ENCODE peak calls at places on chromosomes 12 and 14, in nine cellular contexts. G, J, H, C, B, V, U, O and X are unnamed samples. For H3K9me3, the result is how much of the 10 kb centered on the place peaks cover.

GRCh38 chr12:72191761-72192160 is 80.4 kb upstream of the TRHDE start:
- DNase-seq in C (no peak), J (no peak), U (no peak), G (no peak), B (no peak), V (no peak), O (no peak), H (no peak), X (no peak)

GRCh38 chr12:32659908-32660440 is 19.1 kb upstream of the DNM1L start:
- DNase-seq in J (no peak), G (no peak), B (no peak), V (no peak), C (no peak), H (no peak), O (no peak), U (no peak), X (no peak)

GRCh38 chr14:92688434-92689375 is 59.7 kb downstream of the LGMN start:
- DNase-seq in C (no peak), O (no peak), J (no peak), B (no peak), V (no peak), G (no peak), U (no peak), H (no peak), X (no peak)

GRCh38 chr12:48969160-48969771 is 2.3 kb downstream of the WNT10B start:
- DNase-seq in C (no peak), V (no peak), U (no peak), H (no peak), G (no peak), O (no peak), B (no peak), J (no peak), X (no peak)

GRCh38 chr14:104561124-104561531 is 18.4 kb upstream of the C14orf180 start:
- DNase-seq in V (no peak), G (peak), J (no peak), H (no peak), O (no peak), B (no peak), U (no peak), C (no peak), X (no peak)

GRCh38 chr14:73460691-73461127 is 2.4 kb upstream of the NUMB start:
- DNase-seq in B (peak), G (no peak), U (no peak), O (no peak), H (peak), C (no peak), V (no peak), J (peak), X (no peak)

GRCh38 chr12:122421815-122422737 is at the start of gene CLIP1:
- DNase-seq in U (peak), V (peak), C (peak), J (peak), O (peak), G (peak), H (peak), B (peak), X (peak)

GRCh38 chr12:30110970-30111586 is 327.3 kb upstream of the TMTC1 start:
- DNase-seq in V (no peak), J (peak), H (peak), C (no peak), U (no peak), O (no peak), G (no peak), B (peak), X (no peak)

GRCh38 chr14:93056166-93056839 is 59.4 kb downstream of the ITPK1 start:
- DNase-seq in G (no peak), U (peak), B (no peak), O (no peak), C (peak), J (no peak), H (peak), V (no peak), X (no peak)

GRCh38 chr12:124531281-124531745 is 36.1 kb downstream of the NCOR2 start:
- DNase-seq in V (no peak), J (no peak), U (no peak), G (no peak), B (peak), H (no peak), O (no peak), C (peak), X (no peak)

GRCh38 chr12:124746649-124747425 is 116.8 kb downstream of the SCARB1 start:
- DNase-seq in G (no peak), C (no peak), B (no peak), J (no peak), V (no peak), U (no peak), O (no peak), H (no peak), X (no peak)

GRCh38 chr14:89616425-89617141 is 199.6 kb upstream of the FOXN3 start:
- DNase-seq in H (peak), V (peak), J (peak), O (no peak), C (no peak), G (no peak), B (peak), U (no peak), X (peak)

GRCh38 chr12:108609535-108610335 is 11.9 kb upstream of the TMEM119 start:
- DNase-seq in G (no peak), H (peak), U (peak), J (peak), O (peak), V (no peak), C (no peak), B (peak), X (no peak)

GRCh38 chr12:124109760-124110159 is 136.7 kb downstream of the ZNF664 start:
- DNase-seq in U (peak), B (peak), C (peak), H (no peak), O (no peak), G (no peak), J (peak), V (peak), X (no peak)

GRCh38 chr12:57477710-57478681 is 1.7 kb downstream of the ARHGAP9 start:
- DNase-seq in O (no peak), C (no peak), U (peak), G (no peak), B (no peak), V (peak), H (no peak), J (peak), X (peak)

GRCh38 chr14:101823081-101823480 is 61.6 kb downstream of the PPP2R5C start:
- DNase-seq in O (no peak), J (no peak), U (no peak), H (no peak), B (no peak), V (peak), C (no peak), G (no peak), X (peak)

GRCh38 chr12:112347521-112347920 is 34.7 kb downstream of the HECTD4 start:
- DNase-seq in J (peak), V (no peak), H (no peak), U (no peak), G (no peak), C (no peak), B (no peak), O (no peak), X (no peak)

GRCh38 chr12:20368653-20369163 is 371 bp downstream of the PDE3A start:
- DNase-seq in O (no peak), G (no peak), H (peak), J (peak), B (peak), V (no peak), C (peak), U (no peak), X (no peak)

GRCh38 chr12:102365365-102365764 is 115.0 kb downstream of the IGF1 start:
- DNase-seq in B (no peak), V (no peak), J (no peak), G (no peak), H (no peak), C (no peak), O (no peak), U (no peak), X (no peak)

GRCh38 chr12:66627270-66627987 is 51.4 kb downstream of the GRIP1 start:
- DNase-seq in V (no peak), B (peak), O (no peak), G (no peak), J (no peak), H (peak), C (peak), U (no peak), X (no peak)

GRCh38 chr12:90543841-90544240 is 411.1 kb downstream of the CCER1 start:
- DNase-seq in V (no peak), G (no peak), U (no peak), H (no peak), O (no peak), J (peak), B (peak), C (no peak), X (no peak)

GRCh38 chr14:103296007-103296406 is 38.0 kb upstream of the EIF5 start:
- DNase-seq in C (no peak), G (no peak), H (peak), V (no peak), O (no peak), B (no peak), J (peak), U (no peak), X (no peak)

GRCh38 chr12:60710246-60710645 is 1114.4 kb downstream of the SLC16A7 start:
- DNase-seq in C (no peak), B (no peak), U (no peak), O (no peak), V (no peak), H (no peak), G (no peak), J (no peak), X (no peak)

GRCh38 chr12:47636908-47637780 is 68.7 kb downstream of the RPAP3 start:
- DNase-seq in C (peak), U (no peak), H (peak), J (peak), G (peak), V (peak), O (peak), B (peak), X (peak)

GRCh38 chr14:56992332-56992820 is 182.1 kb upstream of the OTX2 start:
- DNase-seq in V (no peak), C (no peak), B (no peak), O (no peak), J (no peak), G (no peak), H (no peak), U (peak), X (no peak)

GRCh38 chr12:92921877-92922276 is 7.2 kb downstream of the EEA1 start:
- DNase-seq in B (no peak), C (no peak), G (no peak), V (no peak), U (no peak), J (no peak), H (no peak), O (no peak), X (no peak)

DNA sequence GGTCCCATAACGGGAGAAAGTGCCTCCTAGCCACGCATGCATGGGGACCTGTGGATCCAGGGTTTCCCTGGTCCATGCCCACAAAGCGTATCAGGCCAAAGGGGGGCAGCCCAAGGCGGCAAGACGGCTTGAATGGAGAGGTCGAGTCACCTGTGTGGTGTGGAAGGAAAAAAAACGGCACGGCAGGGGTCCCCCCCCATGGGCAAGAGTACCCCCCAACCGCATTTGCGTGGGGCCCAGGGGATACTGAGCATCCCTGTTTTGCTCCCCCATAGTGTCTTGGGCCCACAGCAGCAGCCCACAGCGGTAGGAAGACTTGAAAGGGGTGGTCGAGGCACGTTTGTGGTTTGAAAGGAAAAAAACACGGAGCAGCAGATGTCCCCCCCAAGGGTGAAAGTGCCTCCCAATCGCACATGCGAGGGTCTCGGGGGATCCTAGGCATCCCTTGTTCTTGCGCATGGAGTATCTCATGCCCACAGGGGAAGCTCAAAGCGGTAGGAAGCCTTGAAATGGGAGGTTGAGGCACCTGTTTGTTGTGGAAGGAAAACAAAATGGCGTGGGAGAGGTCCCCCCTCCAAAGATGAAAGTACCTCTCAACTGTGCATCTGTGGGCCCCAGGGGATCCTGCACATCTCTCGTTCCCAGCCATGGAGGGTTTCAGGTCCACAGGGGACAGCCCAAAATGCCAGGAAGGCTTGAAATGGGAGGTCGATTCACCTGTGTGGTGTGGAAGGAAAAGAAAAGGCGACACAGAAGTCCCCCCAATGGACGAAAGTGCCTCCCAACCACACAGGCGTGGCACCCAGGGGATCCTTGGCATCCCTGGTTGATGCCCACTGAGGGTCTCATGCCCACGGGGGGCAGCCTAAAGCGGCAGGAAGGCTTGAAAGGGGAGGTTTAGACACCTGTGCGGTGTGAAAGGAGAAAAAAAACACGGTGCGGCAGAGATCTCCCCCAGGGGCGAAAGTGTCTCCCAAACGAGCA is 577.5 kb downstream of the ALG10 start:
- DNase-seq in O (no peak), C (no peak), V (no peak), J (no peak), U (peak), B (no peak), G (peak), H (no peak), X (peak)
- H3K9me3 ChIP-seq in O (under half), C (under half), V (under half), J (under half), U (under half), B (under half), G (under half), H (under half), X (under half)

DNA sequence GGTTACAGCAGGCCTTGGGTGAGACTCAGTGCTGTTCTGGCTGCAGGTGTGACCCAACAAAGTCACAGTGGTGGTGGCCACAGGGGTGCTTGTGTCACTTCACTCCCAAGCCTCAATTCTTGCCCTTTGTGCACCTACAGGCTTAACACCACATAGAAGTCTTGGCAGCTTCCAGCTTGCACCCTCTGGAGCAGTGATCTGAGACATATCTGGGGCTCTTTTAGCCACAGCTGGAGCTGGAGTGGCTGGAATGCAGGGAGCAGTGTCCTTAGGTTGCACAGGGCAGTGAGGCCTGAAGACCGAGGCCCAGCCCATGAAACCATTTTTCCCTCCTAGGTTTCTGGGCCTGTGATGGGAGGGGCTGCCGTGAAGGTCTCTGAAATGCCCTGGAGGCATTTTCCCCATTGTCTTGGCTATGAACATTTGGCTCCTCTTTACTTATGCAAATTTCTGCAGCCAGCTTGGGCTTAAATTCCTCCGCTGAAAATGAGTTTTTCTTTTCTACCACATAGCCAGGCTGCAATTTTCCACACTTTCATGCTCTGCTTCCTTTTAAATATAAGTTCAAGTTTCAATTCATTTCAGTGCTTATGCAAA is 37.7 kb downstream of the ADAM21 start:
- DNase-seq in V (no peak), J (no peak), H (no peak), O (no peak), U (no peak), G (no peak), B (peak), C (no peak), X (no peak)
- H3K9me3 ChIP-seq in V (under half), J (under half), H (under half), O (under half), U (under half), G (under half), B (under half), C (under half), X (under half)

GRCh38 chr12:132942611-132943010 is 13.5 kb downstream of the ZNF605 start:
- DNase-seq in C (no peak), U (no peak), J (no peak), H (no peak), G (no peak), V (no peak), B (no peak), O (no peak), X (no peak)
- H3K9me3 ChIP-seq in C (under half), U (under half), J (under half), H (half or more), G (under half), V (under half), B (under half), O (half or more), X (under half)

GRCh38 chr14:105939810-105940508 is 413.6 kb downstream of the TMEM121 start:
- DNase-seq in J (no peak), C (no peak), V (peak), H (no peak), U (no peak), O (no peak), G (no peak), B (no peak), X (no peak)

GRCh38 chr14:105938959-105939358 is 412.6 kb downstream of the TMEM121 start:
- DNase-seq in J (no peak), C (no peak), V (no peak), G (no peak), H (no peak), B (no peak), U (no peak), O (no peak), X (no peak)

GRCh38 chr14:105937253-105938054 is 411.1 kb downstream of the TMEM121 start:
- DNase-seq in J (no peak), U (no peak), H (no peak), B (no peak), V (no peak), C (no peak), O (no peak), G (peak), X (no peak)

GRCh38 chr14:105940534-105941225 is 414.3 kb downstream of the TMEM121 start:
- DNase-seq in C (no peak), B (no peak), G (no peak), O (no peak), V (no peak), H (no peak), J (no peak), U (no peak), X (no peak)

GRCh38 chr14:105938055-105938863 is 411.9 kb downstream of the TMEM121 start:
- DNase-seq in J (no peak), V (no peak), B (no peak), U (no peak), H (no peak), G (no peak), C (no peak), O (no peak), X (no peak)
- H3K9me3 ChIP-seq in J (under half), V (under half), B (under half), U (under half), H (under half), G (under half), C (under half), O (under half), X (under half)

GRCh38 chr12:51521554-51522276 is 69.3 kb upstream of the SCN8A start:
- DNase-seq in G (no peak), B (no peak), C (no peak), H (peak), V (peak), J (peak), O (no peak), U (no peak), X (no peak)

GRCh38 chr12:51517316-51517715 is 73.7 kb upstream of the SCN8A start:
- DNase-seq in B (no peak), V (no peak), J (no peak), C (no peak), G (no peak), U (no peak), H (no peak), O (no peak), X (no peak)

GRCh38 chr12:51517800-51518199 is 73.2 kb upstream of the SCN8A start:
- DNase-seq in G (no peak), J (peak), H (no peak), O (no peak), V (no peak), B (no peak), U (no peak), C (peak), X (no peak)

GRCh38 chr12:51520576-51521325 is 70.3 kb upstream of the SCN8A start:
- DNase-seq in C (peak), G (no peak), J (no peak), U (no peak), O (no peak), V (no peak), H (no peak), B (no peak), X (no peak)

GRCh38 chr12:51519755-51520154 is 71.3 kb upstream of the SCN8A start:
- DNase-seq in V (no peak), G (no peak), J (no peak), O (no peak), C (no peak), B (no peak), U (no peak), H (no peak), X (no peak)
- H3K9me3 ChIP-seq in V (under half), G (under half), J (under half), O (under half), C (under half), B (under half), U (under half), H (under half), X (under half)

DNA sequence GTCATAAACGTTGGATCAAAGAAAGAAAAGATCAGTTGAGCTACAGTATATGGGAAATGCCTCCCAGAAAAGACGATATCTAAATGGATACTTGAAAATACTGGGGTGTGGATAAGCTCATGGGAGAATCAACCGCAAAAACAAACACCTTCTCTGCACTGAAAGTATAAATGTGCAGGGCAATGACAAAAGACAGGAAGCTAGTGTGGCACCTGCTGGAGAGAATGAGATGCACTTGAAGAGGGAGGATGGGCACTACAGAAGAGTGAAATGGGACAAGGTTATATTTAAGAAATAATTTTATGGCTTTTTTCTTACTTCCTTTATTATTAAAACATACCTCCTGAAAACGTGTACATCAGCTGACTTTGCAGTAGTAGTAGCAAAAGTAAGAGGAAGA is 153.7 kb downstream of the PRKD1 start:
- DNase-seq in B (no peak), H (no peak), U (no peak), C (no peak), G (no peak), V (no peak), J (no peak), O (no peak), X (no peak)
- H3K9me3 ChIP-seq in B (under half), H (under half), U (under half), C (under half), G (under half), V (under half), J (under half), O (under half), X (under half)

GRCh38 chr14:106808458-106808857 is 1282.1 kb downstream of the TMEM121 start:
- DNase-seq in H (no peak), V (no peak), O (no peak), J (no peak), U (no peak), B (no peak), G (no peak), C (no peak), X (no peak)
- H3K9me3 ChIP-seq in H (under half), V (under half), O (under half), J (under half), U (under half), B (under half), G (under half), C (under half), X (under half)